ENCODE peak calls at places on chromosome 16, in eight cellular contexts. O is psoas muscle; G is T follicular helper cell; E is stimulated activated CD4-positive, alpha-beta T cell treated with anti-CD3 and anti-CD28 coated beads, Interleukin-1b, Interleukin-23, amount 100 ng/mL, for 1 hour; T is neural progenitor cell; W is A673; I is foreskin melanocyte; U is H54. A is an unnamed sample.
A peak's percentile ranks its signal among the peaks of the same experiment; 100 is the strongest.

GRCh38 chr16:67100569-67101300 is 9.0 kb upstream of the PHAF1 start:
- DNase-seq in T (no peak), U (no peak), E (no peak), I (no peak), G (no peak), W (peak; percentile 33), O (no peak), A (no peak)

GRCh38 chr16:2270070-2270462 is 2.1 kb upstream of the RNPS1 start:
- DNase-seq in T (no peak), E (no peak), W (no peak), I (no peak), O (no peak), G (no peak), U (no peak), A (no peak)

GRCh38 chr16:11392041-11392581 is 46.9 kb downstream of the RMI2 start:
- DNase-seq in I (no peak), E (no peak), U (no peak), G (no peak), W (no peak), T (no peak), O (no peak), A (peak; percentile 12)

GRCh38 chr16:57386381-57386951 is 14.2 kb downstream of the CX3CL1 start:
- DNase-seq in W (peak; percentile 60), O (no peak), U (no peak), T (no peak), E (no peak), I (no peak), G (no peak), A (no peak)

GRCh38 chr16:2199095-2199494 is 2.7 kb upstream of the CASKIN1 start:
- DNase-seq in E (no peak), T (no peak), O (no peak), U (no peak), G (no peak), W (no peak), I (no peak), A (no peak)

GRCh38 chr16:85123891-85124635 is 11.8 kb upstream of the CIBAR2 start:
- DNase-seq in O (peak; percentile 93), E (no peak), T (peak; percentile 40), W (no peak), G (no peak), U (peak; percentile 83), I (no peak), A (no peak)

GRCh38 chr16:57539072-57539796 is 2.9 kb upstream of the CCDC102A start:
- DNase-seq in T (no peak), U (no peak), G (no peak), W (no peak), E (no peak), O (no peak), I (no peak), A (no peak)

GRCh38 chr16:46817961-46818360 is 13.0 kb downstream of the C16orf87 start:
- DNase-seq in E (no peak), I (no peak), O (no peak), W (no peak), G (no peak), U (no peak), T (no peak), A (no peak)

GRCh38 chr16:6247771-6248170 is 1084.9 kb upstream of the RBFOX1 start:
- DNase-seq in E (no peak), W (no peak), U (no peak), I (no peak), T (no peak), O (no peak), G (no peak), A (no peak)

GRCh38 chr16:85104821-85105391 is 7.4 kb downstream of the CIBAR2 start:
- DNase-seq in G (no peak), I (no peak), O (peak; percentile 83), W (no peak), E (no peak), T (no peak), U (no peak), A (no peak)

GRCh38 chr16:54177857-54178490 is 108.6 kb downstream of the IRX3 start:
- DNase-seq in W (no peak), I (no peak), G (no peak), O (no peak), E (no peak), U (no peak), T (no peak), A (no peak)

GRCh38 chr16:85291302-85292148 is 179.3 kb upstream of the CIBAR2 start:
- DNase-seq in U (no peak), W (no peak), T (peak; percentile 68), O (peak; percentile 70), G (no peak), I (peak; percentile 79), E (no peak), A (no peak)

GRCh38 chr16:8946544-8946943 is 17.2 kb downstream of the USP7 start:
- DNase-seq in U (no peak), O (no peak), E (no peak), I (no peak), T (no peak), W (no peak), G (no peak), A (no peak)

GRCh38 chr16:79716645-79717323 is 116.2 kb upstream of the MAF start:
- DNase-seq in T (no peak), I (no peak), U (no peak), O (no peak), E (no peak), W (no peak), G (no peak), A (no peak)

GRCh38 chr16:35733971-35734702 is 2274.7 kb downstream of the TP53TG3F start:
- DNase-seq in T (no peak), W (no peak), E (no peak), O (no peak), U (no peak), I (no peak), G (no peak), A (no peak)

GRCh38 chr16:57564571-57565270 is 22.3 kb downstream of the ADGRG5 start:
- DNase-seq in E (no peak), U (peak; percentile 69), W (no peak), O (no peak), G (no peak), T (no peak), I (peak; percentile 50), A (no peak)

GRCh38 chr16:22369221-22369811 is 5.1 kb downstream of the CDR2 start:
- DNase-seq in W (peak; percentile 91), I (peak; percentile 46), O (no peak), G (no peak), E (no peak), U (no peak), T (no peak), A (no peak)

GRCh38 chr16:74984194-74984669 is 691 bp downstream of the WDR59 start:
- DNase-seq in I (no peak), E (no peak), U (no peak), T (no peak), G (no peak), W (peak; percentile 65), O (no peak), A (peak; percentile 7)

GRCh38 chr16:49473131-49473530 is 99.5 kb downstream of the C16orf78 start:
- DNase-seq in G (no peak), U (no peak), O (peak; percentile 28), W (no peak), I (no peak), E (no peak), T (no peak), A (no peak)

GRCh38 chr16:89291776-89292175 is 74.3 kb downstream of the ZNF778 start:
- DNase-seq in I (no peak), E (no peak), G (no peak), W (no peak), T (peak; percentile 27), U (no peak), O (peak; percentile 30), A (no peak)

GRCh38 chr16:14464796-14465195 is 165.3 kb downstream of the PARN start:
- DNase-seq in E (no peak), U (no peak), I (no peak), O (no peak), T (no peak), G (no peak), W (no peak), A (no peak)

GRCh38 chr16:7366041-7366440 is 33.4 kb downstream of the RBFOX1 start:
- DNase-seq in E (no peak), W (no peak), I (no peak), O (peak; percentile 68), T (no peak), U (no peak), G (no peak), A (no peak)

GRCh38 chr16:617855-618254 is 12.9 kb upstream of the WFIKKN1 start:
- DNase-seq in E (no peak), O (no peak), U (no peak), G (no peak), I (no peak), T (no peak), W (no peak), A (no peak)

GRCh38 chr16:50848755-50849514 is 107.0 kb downstream of the CYLD start:
- DNase-seq in E (no peak), T (no peak), W (no peak), U (no peak), O (no peak), I (no peak), G (no peak), A (no peak)

GRCh38 chr16:71961066-71962039 is 38.8 kb downstream of the PKD1L3 start:
- DNase-seq in U (peak; percentile 63), O (peak; percentile 88), E (peak; percentile 52), I (peak; percentile 78), W (peak; percentile 92), G (peak; percentile 67), T (peak; percentile 88), A (peak; percentile 70)

GRCh38 chr16:87044829-87045228 is 272.4 kb downstream of the C16orf95 start:
- DNase-seq in T (no peak), E (no peak), W (no peak), I (no peak), U (no peak), O (no peak), G (no peak), A (no peak)